ENCODE peak calls at places on chromosomes 12 and 14, in four cellular contexts. R is GM20000, K is mesothelial cell of epicardium, U is pancreas. Z is an unnamed sample.

GRCh38 chr14:64800000-64800399 is 79.7 kb downstream of the SPTB start:
- DNase-seq in R (no peak), K (no peak), U (no peak), Z (no peak)

GRCh38 chr12:11321980-11322379 is 11.7 kb upstream of the PRB4 start:
- DNase-seq in R (no peak), K (no peak), U (no peak), Z (no peak)

GRCh38 chr12:49776858-49777257 is 35.5 kb downstream of the TMBIM6 start:
- DNase-seq in R (peak), K (no peak), U (no peak), Z (no peak)

GRCh38 chr12:78062781-78063180 is 232.1 kb downstream of the NAV3 start:
- DNase-seq in R (no peak), K (no peak), U (no peak), Z (no peak)

GRCh38 chr14:38143651-38144505 is 63.8 kb upstream of the SSTR1 start:
- DNase-seq in R (no peak), K (no peak), U (no peak), Z (no peak)

GRCh38 chr12:64318605-64319004 is 72.0 kb downstream of the C12orf56 start:
- DNase-seq in R (peak), K (no peak), U (no peak), Z (no peak)

GRCh38 chr12:24668563-24668962 is 280.3 kb downstream of the BCAT1 start:
- DNase-seq in R (no peak), K (no peak), U (no peak), Z (no peak)

GRCh38 chr12:123492290-123492689 is 34.4 kb downstream of the SNRNP35 start:
- DNase-seq in R (no peak), K (no peak), U (no peak), Z (no peak)

GRCh38 chr12:107749094-107749493 is 11.8 kb downstream of the PRDM4 start:
- DNase-seq in R (no peak), K (no peak), U (no peak), Z (no peak)

DNA sequence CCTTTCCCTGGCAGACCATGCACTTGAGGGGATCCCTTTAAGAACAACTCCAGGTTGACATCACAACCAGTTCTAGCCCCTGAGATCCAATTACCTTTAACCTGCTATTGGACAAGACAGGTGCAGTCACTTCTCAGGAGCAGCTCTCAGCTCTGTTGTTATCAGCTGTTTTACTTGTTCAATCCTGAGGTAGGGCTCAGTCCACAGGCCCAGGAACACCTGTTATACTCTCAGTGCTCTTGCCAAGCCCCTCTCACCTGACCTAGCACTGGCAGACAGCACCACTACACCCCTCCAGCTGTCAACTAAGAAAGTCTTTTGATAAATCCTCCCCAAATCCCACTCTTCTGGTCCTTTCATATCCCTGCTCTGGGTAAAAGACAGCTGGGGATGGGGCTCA is 163.9 kb upstream of the TMTC2 start:
- DNase-seq in R (no peak), K (no peak), U (peak), Z (no peak)
- TF ChIP-seq CTCF in R (no peak), K (no peak), U (no peak), Z (no peak)

DNA sequence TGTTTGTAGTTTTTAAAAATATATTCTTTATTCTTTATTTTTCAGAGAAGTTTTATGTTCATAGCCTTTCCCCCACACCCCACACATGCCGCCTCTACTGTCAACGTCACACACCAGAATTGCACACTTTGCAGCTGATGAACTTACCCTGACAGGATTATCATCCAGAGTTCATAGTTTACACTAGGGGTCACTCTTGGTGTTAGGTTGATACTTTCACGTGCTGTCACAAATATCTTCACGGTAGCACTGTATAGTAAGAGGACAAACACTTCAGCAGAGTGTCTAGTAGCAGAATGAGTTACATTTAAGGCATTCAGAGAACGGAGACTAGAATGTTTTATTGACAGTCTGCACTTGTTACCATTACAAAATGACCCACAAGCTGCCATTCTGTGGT is 5.2 kb downstream of the DPPA3 start:
- DNase-seq in R (peak), K (no peak), U (no peak), Z (no peak)
- TF ChIP-seq CTCF in R (peak), K (no peak), U (no peak), Z (no peak)

GRCh38 chr14:75064205-75064567 is 362 bp upstream of the ACYP1 start:
- DNase-seq in R (no peak), K (no peak), U (no peak), Z (no peak)

GRCh38 chr14:75063013-75063412 is 811 bp downstream of the ACYP1 start:
- DNase-seq in R (no peak), K (no peak), U (no peak), Z (no peak)

GRCh38 chr14:75060420-75060819 is 3.4 kb downstream of the ACYP1 start:
- DNase-seq in R (no peak), K (no peak), U (no peak), Z (no peak)

GRCh38 chr14:75067212-75067611 is 2.2 kb upstream of the ZC2HC1C start:
- DNase-seq in R (no peak), K (no peak), U (no peak), Z (no peak)

GRCh38 chr14:75063491-75064204 is at the start of gene ACYP1:
- DNase-seq in R (peak), K (peak), U (peak), Z (peak)
- TF ChIP-seq CTCF in R (no peak), K (no peak), U (no peak), Z (no peak)

GRCh38 chr14:30751646-30752416 is 122.5 kb upstream of the COCH start:
- DNase-seq in R (no peak), K (no peak), U (no peak), Z (no peak)
- TF ChIP-seq CTCF in R (no peak), K (no peak), U (no peak), Z (no peak)

DNA sequence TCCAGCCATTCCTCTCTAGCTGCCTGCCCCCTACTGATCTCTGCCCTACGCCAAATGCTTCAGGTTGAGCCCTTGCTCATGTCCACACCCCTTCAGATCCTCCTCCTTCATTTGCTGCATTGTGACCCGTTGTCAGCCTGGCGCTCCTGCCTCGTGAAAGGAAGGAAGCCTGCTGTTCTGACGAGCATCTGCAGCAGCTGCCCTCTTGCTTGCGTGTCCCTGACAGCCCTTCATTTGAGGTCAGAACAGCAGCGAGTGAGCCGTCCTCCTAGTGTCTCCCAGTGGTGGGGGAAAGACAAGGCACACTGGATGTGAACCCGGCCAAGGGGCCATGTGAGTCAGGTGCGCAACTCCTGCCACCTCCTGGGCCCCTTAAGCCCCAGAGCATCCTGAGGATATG is 3.0 kb upstream of the PIANP start:
- DNase-seq in R (peak), K (no peak), U (no peak), Z (no peak)
- TF ChIP-seq CTCF in R (no peak), K (no peak), U (no peak), Z (no peak)

GRCh38 chr12:125418902-125419564 is 353.8 kb downstream of the AACS start:
- DNase-seq in R (peak), K (no peak), U (no peak), Z (no peak)
- TF ChIP-seq CTCF in R (no peak), K (no peak), U (no peak), Z (no peak)

GRCh38 chr12:28190321-28191017 is at the start of gene CCDC91:
- DNase-seq in R (peak), K (peak), U (peak), Z (peak)
- TF ChIP-seq CTCF in R (no peak), K (no peak), U (no peak), Z (no peak)

Z was measured in activated B cell treated with CpG ODN at 0.5 μM for 24 hours.